ENCODE peak calls at places on chromosomes 16 and 17, in six cellular contexts. C, Y, K, O, A and Q are unnamed samples.

GRCh38 chr16:28157768-28158535 is 53.8 kb downstream of the XPO6 start:
- DNase-seq in C (no peak), Y (no peak), O (no peak), A (no peak), K (no peak), Q (no peak)

GRCh38 chr16:50152386-50152806 is 710 bp upstream of the TENT4B start:
- DNase-seq in A (peak; percentile 42), C (peak; percentile 52), Y (no peak), K (no peak), O (peak; percentile 80), Q (no peak)

GRCh38 chr17:3046753-3047152 is 16.7 kb downstream of the OR1D5 start:
- DNase-seq in O (no peak), Y (no peak), C (no peak), K (no peak), A (no peak), Q (no peak)

GRCh38 chr16:88684569-88685155 is 1.6 kb downstream of the SNAI3 start:
- DNase-seq in O (peak; percentile 2), C (no peak), K (no peak), Y (no peak), A (no peak), Q (no peak)

GRCh38 chr17:45098081-45098868 is 34.0 kb downstream of the PLCD3 start:
- DNase-seq in A (no peak), C (no peak), K (no peak), O (no peak), Y (no peak), Q (no peak)

GRCh38 chr16:13631213-13631767 is 288.7 kb upstream of the ERCC4 start:
- DNase-seq in C (no peak), K (no peak), Y (no peak), A (no peak), O (no peak), Q (no peak)

GRCh38 chr17:58279016-58279671 is 1.6 kb downstream of the MPO start:
- DNase-seq in O (no peak), Y (no peak), A (no peak), K (no peak), C (peak; percentile 1), Q (no peak)

GRCh38 chr17:57407287-57408063 is 151.2 kb downstream of the MSI2 start:
- DNase-seq in C (peak; percentile 39), A (no peak), O (no peak), Y (no peak), K (peak; percentile 47), Q (no peak)

GRCh38 chr16:154223-155030 is 2.0 kb downstream of the HBZ start:
- DNase-seq in A (no peak), C (peak; percentile 31), K (peak; percentile 71), O (no peak), Y (no peak), Q (no peak)

GRCh38 chr16:27779719-27780161 is 229.8 kb downstream of the KATNIP start:
- DNase-seq in O (no peak), Y (no peak), A (no peak), C (peak; percentile 56), K (peak; percentile 84), Q (peak; percentile 23)

GRCh38 chr16:87661561-87661960 is 59.3 kb downstream of the JPH3 start:
- DNase-seq in Y (no peak), K (peak; percentile 83), C (peak; percentile 39), A (no peak), O (no peak), Q (peak; percentile 12)

GRCh38 chr17:71760062-71760720 is 360.6 kb upstream of the SOX9 start:
- DNase-seq in Y (no peak), C (peak; percentile 72), A (no peak), K (no peak), O (no peak), Q (no peak)

GRCh38 chr17:44071772-44072171 is 1.2 kb downstream of the G6PC3 start:
- DNase-seq in C (no peak), O (no peak), K (no peak), Y (no peak), A (no peak), Q (no peak)

GRCh38 chr17:67617304-67617899 is 100.3 kb upstream of the NOL11 start:
- DNase-seq in C (no peak), K (no peak), O (no peak), Y (no peak), A (no peak), Q (no peak)

GRCh38 chr17:161481-161880 is 20.0 kb downstream of the DOC2B start:
- DNase-seq in A (no peak), C (no peak), O (no peak), Y (no peak), K (no peak), Q (no peak)

GRCh38 chr17:8490256-8491023 is 54.8 kb downstream of the NDEL1 start:
- DNase-seq in O (no peak), Y (no peak), K (no peak), A (no peak), C (no peak), Q (no peak)

GRCh38 chr17:58377661-58378060 is 25.7 kb upstream of the SUPT4H1 start:
- DNase-seq in C (no peak), A (no peak), Y (no peak), O (no peak), K (no peak), Q (no peak)

GRCh38 chr16:52469775-52470174 is 77.2 kb downstream of the TOX3 start:
- DNase-seq in C (peak; percentile 25), A (no peak), Y (no peak), K (no peak), O (no peak), Q (no peak)

GRCh38 chr16:52467753-52468152 is 79.2 kb downstream of the TOX3 start:
- DNase-seq in O (no peak), C (no peak), K (no peak), A (no peak), Y (no peak), Q (no peak)

GRCh38 chr16:52470601-52471000 is 76.3 kb downstream of the TOX3 start:
- DNase-seq in A (no peak), K (no peak), C (no peak), Y (no peak), O (no peak), Q (no peak)

GRCh38 chr16:52466998-52467397 is 79.9 kb downstream of the TOX3 start:
- DNase-seq in A (no peak), O (no peak), C (no peak), Y (no peak), K (no peak), Q (no peak)

DNA sequence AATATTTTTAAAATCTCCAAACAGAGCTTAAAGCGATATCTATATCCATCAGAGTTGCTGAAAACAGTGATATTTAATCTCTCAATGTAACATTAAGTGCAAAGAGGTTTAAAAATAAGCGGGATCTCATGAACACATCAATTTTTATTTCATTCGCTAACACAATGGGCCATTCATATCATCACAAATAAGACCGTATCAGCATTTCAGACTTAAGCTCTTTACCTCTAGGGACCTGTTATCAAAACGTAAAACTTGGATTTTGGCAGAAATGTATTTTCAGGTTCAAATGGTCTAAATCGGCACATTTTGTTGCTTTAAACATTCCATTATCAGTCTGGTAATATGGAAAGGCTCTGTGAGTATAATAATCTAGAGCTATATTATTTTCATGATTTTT is 77.9 kb downstream of the TOX3 start:
- DNase-seq in C (no peak), A (no peak), Y (no peak), K (no peak), O (no peak), Q (no peak)
- TF ChIP-seq CTCF in C (no peak), A (no peak), Y (no peak), K (no peak), O (no peak), Q (no peak)

GRCh38 chr16:30054959-30055553 is 10.5 kb upstream of the ALDOA start:
- DNase-seq in Y (no peak), O (peak; percentile 42), A (peak; percentile 85), K (peak; percentile 79), C (no peak), Q (no peak)
- TF ChIP-seq CTCF in Y (no peak), O (peak; percentile 46), A (no peak), K (peak; percentile 78), C (peak; percentile 69), Q (peak; percentile 63)

GRCh38 chr16:71721066-71721740 is 3.3 kb downstream of the PHLPP2 start:
- DNase-seq in Y (no peak), K (no peak), O (no peak), C (no peak), A (no peak), Q (no peak)

GRCh38 chr16:71724320-71724751 is at the start of gene PHLPP2:
- DNase-seq in K (no peak), A (no peak), O (no peak), C (no peak), Y (no peak), Q (no peak)

GRCh38 chr16:71726491-71727319 is 2.2 kb upstream of the PHLPP2 start:
- DNase-seq in Y (no peak), C (no peak), K (no peak), O (no peak), A (no peak), Q (no peak)

GRCh38 chr16:71722801-71723536 is 1.5 kb downstream of the PHLPP2 start:
- DNase-seq in O (peak; percentile 42), K (peak; percentile 90), Y (peak; percentile 8), C (peak; percentile 65), A (peak; percentile 69), Q (peak; percentile 77)

DNA sequence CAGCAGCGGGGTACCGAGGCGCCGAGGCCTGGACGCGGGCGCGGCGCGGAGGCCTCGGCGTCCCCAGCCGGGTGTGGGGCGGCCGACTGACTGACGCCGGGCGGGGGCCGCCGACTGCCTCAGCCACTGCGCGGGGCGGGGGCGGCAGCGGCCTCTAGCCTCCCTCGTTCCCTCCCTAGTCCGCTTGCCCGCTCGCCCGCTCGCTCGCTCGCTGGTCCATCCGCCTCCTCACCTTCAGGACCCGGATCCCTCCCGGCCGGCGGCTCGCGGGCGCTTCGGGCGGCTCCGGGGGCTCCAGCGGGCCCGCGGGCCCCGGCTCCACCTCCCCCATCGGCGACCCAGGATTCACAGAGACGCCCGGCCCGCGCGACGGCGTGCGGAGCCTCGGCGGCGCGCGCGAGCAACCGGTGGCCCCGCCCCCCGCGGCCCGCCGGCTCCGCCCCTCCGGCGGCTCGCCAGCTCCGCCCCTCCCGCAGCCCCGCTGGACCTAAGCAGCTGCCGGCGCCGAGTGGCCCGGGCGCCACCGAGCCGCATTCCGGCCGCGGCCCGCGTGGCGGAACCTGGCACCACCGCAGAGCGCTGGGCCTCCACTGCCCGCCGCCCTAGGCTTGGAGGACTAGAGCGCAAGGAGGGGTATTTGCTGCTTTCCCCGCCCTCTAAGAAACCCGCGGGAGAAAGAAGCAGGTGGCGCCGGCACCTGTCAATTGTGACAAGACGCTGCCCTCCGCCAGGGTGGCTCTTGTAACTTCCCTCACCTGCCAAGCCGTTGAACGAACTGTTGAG is 773 bp downstream of the PHLPP2 start:
- DNase-seq in Y (peak; percentile 11), O (peak; percentile 87), C (peak; percentile 47), A (peak; percentile 75), K (peak; percentile 95), Q (peak; percentile 30)
- TF ChIP-seq CTCF in Y (no peak), O (no peak), C (no peak), A (no peak), K (no peak), Q (no peak)

GRCh38 chr17:14196337-14196997 is 40.2 kb downstream of the CDRT15 start:
- DNase-seq in A (no peak), O (no peak), Y (no peak), K (no peak), C (no peak), Q (no peak)
- TF ChIP-seq CTCF in A (no peak), O (peak; percentile 38), Y (no peak), K (peak; percentile 35), C (peak; percentile 21), Q (peak; percentile 46)

GRCh38 chr17:18257747-18258355 is 687 bp downstream of the FLII start:
- DNase-seq in C (peak; percentile 66), K (peak; percentile 83), A (peak; percentile 66), Y (peak; percentile 77), O (no peak), Q (peak; percentile 78)
- TF ChIP-seq CTCF in C (no peak), K (no peak), A (no peak), Y (no peak), O (no peak), Q (peak; percentile 32)